ENCODE peak calls at places on chromosomes 6 and 20, in nine cellular contexts. I, F, M, U, O, N, K, V and J are unnamed samples.

GRCh38 chr20:45935416-45936046 is 1.0 kb downstream of the PCIF1 start:
- DNase-seq in I (no peak), F (peak; percentile 58), M (no peak), U (no peak), O (no peak), N (no peak), K (no peak), V (no peak), J (no peak)

GRCh38 chr6:36368921-36369880 is 18.3 kb downstream of the ETV7 start:
- DNase-seq in I (no peak), F (no peak), M (no peak), U (no peak), O (no peak), N (no peak), K (no peak), V (no peak), J (no peak)

GRCh38 chr6:120378582-120379220 is 955.6 kb downstream of the TBC1D32 start:
- DNase-seq in I (no peak), F (peak; percentile 8), M (peak; percentile 25), U (no peak), O (no peak), N (no peak), K (peak; percentile 73), V (no peak), J (no peak)

GRCh38 chr6:68559716-68560115 is 75.4 kb upstream of the ADGRB3 start:
- DNase-seq in I (no peak), F (no peak), M (no peak), U (no peak), O (no peak), N (no peak), K (no peak), V (no peak), J (no peak)

GRCh38 chr20:54477134-54477533 is 1.7 kb downstream of the DOK5 start:
- DNase-seq in I (no peak), F (no peak), M (no peak), U (no peak), O (no peak), N (no peak), K (no peak), V (no peak), J (no peak)

GRCh38 chr6:118780728-118781127 is 113.2 kb upstream of the ASF1A start:
- DNase-seq in I (no peak), F (no peak), M (no peak), U (no peak), O (no peak), N (no peak), K (no peak), V (no peak), J (no peak)

GRCh38 chr6:50381106-50381415 is 331.3 kb upstream of the DEFB112 start:
- DNase-seq in I (no peak), F (peak; percentile 3), M (peak; percentile 16), U (no peak), O (no peak), N (no peak), K (no peak), V (no peak), J (no peak)

GRCh38 chr6:28446818-28447511 is 3.7 kb upstream of the ZSCAN23 start:
- DNase-seq in I (no peak), F (no peak), M (no peak), U (no peak), O (no peak), N (no peak), K (peak; percentile 46), V (no peak), J (no peak)

GRCh38 chr6:27720607-27721580 is 191.3 kb downstream of the OR2B2 start:
- DNase-seq in I (no peak), F (no peak), M (peak; percentile 75), U (no peak), O (no peak), N (no peak), K (no peak), V (no peak), J (no peak)

GRCh38 chr20:61702246-61702645 is 363.4 kb downstream of the TAF4 start:
- DNase-seq in I (no peak), F (no peak), M (no peak), U (no peak), O (no peak), N (no peak), K (no peak), V (no peak), J (no peak)

GRCh38 chr20:62162765-62163484 is 19.4 kb downstream of the SS18L1 start:
- DNase-seq in I (no peak), F (no peak), M (no peak), U (no peak), O (no peak), N (no peak), K (no peak), V (no peak), J (no peak)

GRCh38 chr20:58853466-58853865 is 950 bp downstream of the GNAS start:
- DNase-seq in I (no peak), F (no peak), M (no peak), U (no peak), O (no peak), N (no peak), K (no peak), V (no peak), J (no peak)

GRCh38 chr20:58855506-58856314 is 3.2 kb downstream of the GNAS start:
- DNase-seq in I (no peak), F (no peak), M (no peak), U (no peak), O (no peak), N (peak; percentile 76), K (no peak), V (no peak), J (no peak)

GRCh38 chr20:58853976-58854637 is 1.6 kb downstream of the GNAS start:
- DNase-seq in I (no peak), F (no peak), M (no peak), U (no peak), O (no peak), N (no peak), K (no peak), V (no peak), J (no peak)

GRCh38 chr20:58852559-58853271 is at the start of gene GNAS:
- DNase-seq in I (peak; percentile 42), F (peak; percentile 43), M (no peak), U (peak; percentile 43), O (peak; percentile 40), N (no peak), K (peak; percentile 82), V (no peak), J (peak; percentile 30)

DNA sequence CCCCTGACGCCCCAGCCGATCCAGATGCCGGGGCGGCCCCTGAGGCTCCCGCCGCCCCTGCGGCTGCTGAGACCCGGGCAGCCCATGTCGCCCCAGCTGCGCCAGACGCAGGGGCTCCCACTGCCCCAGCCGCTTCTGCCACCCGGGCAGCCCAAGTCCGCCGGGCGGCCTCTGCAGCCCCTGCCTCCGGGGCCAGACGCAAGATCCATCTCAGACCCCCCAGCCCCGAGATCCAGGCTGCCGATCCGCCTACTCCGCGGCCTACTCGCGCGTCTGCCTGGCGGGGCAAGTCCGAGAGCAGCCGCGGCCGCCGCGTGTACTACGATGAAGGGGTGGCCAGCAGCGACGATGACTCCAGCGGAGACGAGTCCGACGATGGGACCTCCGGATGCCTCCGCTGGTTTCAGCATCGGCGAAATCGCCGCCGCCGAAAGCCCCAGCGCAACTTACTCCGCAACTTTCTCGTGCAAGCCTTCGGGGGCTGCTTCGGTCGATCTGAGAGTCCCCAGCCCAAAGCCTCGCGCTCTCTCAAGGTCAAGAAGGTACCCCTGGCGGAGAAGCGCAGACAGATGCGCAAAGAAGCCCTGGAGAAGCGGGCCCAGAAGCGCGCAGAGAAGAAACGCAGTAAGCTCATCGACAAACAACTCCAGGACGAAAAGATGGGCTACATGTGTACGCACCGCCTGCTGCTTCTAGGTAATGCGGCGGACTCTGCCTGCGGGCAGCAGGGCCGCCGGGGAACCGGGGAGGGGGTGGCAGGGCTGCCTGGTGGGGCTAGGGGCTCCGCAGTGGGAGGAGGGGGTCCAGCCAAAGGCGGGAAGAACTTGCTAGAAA is 2.3 kb downstream of the GNAS start:
- DNase-seq in I (no peak), F (no peak), M (no peak), U (no peak), O (no peak), N (no peak), K (no peak), V (no peak), J (no peak)
- H3K27me3 ChIP-seq in I (no peaks in the 10 kb centered on the region), F (peaks cover 36% of the 10 kb centered on the region), M (peaks cover 28% of the 10 kb centered on the region), U (no peaks in the 10 kb centered on the region), O (peaks cover 18% of the 10 kb centered on the region), N (peaks cover 7% of the 10 kb centered on the region), K (peaks cover 79% of the 10 kb centered on the region), V (peaks cover 3% of the 10 kb centered on the region), J (peaks cover 21% of the 10 kb centered on the region)

DNA sequence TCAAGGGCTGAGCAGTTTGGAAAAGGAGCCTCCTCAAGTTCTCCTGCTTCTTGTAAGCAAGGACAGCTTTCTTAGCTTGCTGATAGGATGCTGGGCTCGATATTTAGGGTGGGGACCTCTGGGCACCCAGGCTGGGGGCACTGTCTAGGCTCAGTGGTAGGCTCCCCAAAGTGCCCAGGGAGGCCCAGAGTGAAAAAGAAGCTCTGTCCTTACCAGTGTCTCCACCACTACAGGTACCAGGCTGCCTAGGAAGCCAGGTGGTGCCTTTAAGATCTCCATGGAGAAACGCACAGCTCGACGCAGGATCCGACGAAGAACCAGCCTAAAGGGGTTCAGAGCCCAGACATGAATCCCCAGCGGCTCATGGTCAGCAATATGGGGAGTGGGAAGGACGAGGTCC is 6.4 kb downstream of the AARS2 start:
- DNase-seq in I (no peak), F (no peak), M (no peak), U (no peak), O (no peak), N (no peak), K (no peak), V (no peak), J (no peak)
- H3K36me3 ChIP-seq in I (no peaks in the 10 kb centered on the region), F (no peaks in the 10 kb centered on the region), M (peaks cover 57% of the 10 kb centered on the region), U (peaks cover 96% of the 10 kb centered on the region), O (peaks cover 56% of the 10 kb centered on the region), N (no peaks in the 10 kb centered on the region), K (peaks cover 24% of the 10 kb centered on the region), V (peaks cover 88% of the 10 kb centered on the region), J (peaks cover 70% of the 10 kb centered on the region)

DNA sequence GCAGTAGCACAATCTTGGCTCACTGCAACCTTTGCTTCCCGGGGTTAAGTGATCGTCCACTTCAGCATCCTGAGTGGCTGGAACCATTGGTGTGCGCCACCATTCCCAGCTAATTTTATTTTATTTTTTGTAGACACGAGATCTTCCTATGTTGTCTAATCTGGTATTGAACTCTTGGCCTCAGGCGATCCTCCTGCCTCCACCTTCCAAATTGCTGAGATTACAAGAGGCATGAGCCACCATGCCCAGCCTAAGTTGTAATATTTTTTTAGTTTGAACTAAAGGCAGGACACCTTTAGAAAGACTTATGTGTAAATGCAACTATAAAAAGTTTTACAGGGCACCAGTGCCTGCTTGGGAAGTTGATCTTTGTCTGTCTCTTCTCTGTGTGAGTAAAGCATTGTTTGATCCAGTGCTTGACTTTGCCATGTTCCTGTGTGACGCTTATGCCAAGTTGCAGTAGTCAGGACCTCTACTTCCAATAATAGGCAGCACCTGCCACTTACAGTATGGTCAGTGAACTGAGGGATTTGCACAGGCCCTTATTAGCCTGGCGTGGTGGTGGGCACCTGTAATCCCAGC is 46.9 kb downstream of the JARID2 start:
- DNase-seq in I (no peak), F (no peak), M (no peak), U (no peak), O (no peak), N (no peak), K (no peak), V (no peak), J (no peak)
- H3K4me1 ChIP-seq in I (no peaks in the 10 kb centered on the region), F (peaks cover 30% of the 10 kb centered on the region), M (peaks cover 5% of the 10 kb centered on the region), U (peaks cover 14% of the 10 kb centered on the region), O (peaks cover 54% of the 10 kb centered on the region), N (no peaks in the 10 kb centered on the region), K (peaks cover 12% of the 10 kb centered on the region), V (no peaks in the 10 kb centered on the region), J (peaks cover 13% of the 10 kb centered on the region)

DNA sequence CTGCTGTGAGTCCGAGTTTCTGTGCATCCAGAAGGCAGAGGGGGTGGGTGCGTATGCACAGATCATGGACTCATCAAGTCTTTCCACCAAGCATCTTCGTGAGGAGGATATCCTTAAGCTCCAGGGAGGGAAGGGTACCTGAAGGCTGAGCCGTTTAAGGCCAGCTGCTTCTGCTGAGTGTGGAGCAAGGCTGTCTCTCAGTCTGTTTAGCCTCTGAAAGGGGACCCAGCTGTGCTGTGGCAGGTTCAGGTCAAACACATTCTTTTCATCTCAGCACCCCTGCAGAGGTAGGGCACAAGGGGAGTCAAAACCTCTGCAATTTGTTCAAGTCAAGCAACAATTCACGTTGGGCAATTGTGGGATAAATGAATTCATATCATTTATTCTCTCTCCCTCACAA is 4.4 kb downstream of the LAMP5 start:
- DNase-seq in I (no peak), F (no peak), M (no peak), U (no peak), O (no peak), N (no peak), K (no peak), V (no peak), J (no peak)
- H3K27me3 ChIP-seq in I (peaks cover 4% of the 10 kb centered on the region), F (peaks cover 48% of the 10 kb centered on the region), M (peaks cover 46% of the 10 kb centered on the region), U (no peaks in the 10 kb centered on the region), O (no peaks in the 10 kb centered on the region), N (peaks cover 22% of the 10 kb centered on the region), K (peaks cover 79% of the 10 kb centered on the region), V (no peaks in the 10 kb centered on the region), J (no peaks in the 10 kb centered on the region)